ENCODE peak calls at places on chromosomes 13 and 19, in five cellular contexts. G is tibial nerve, E is psoas muscle, I is upper lobe of left lung, Y is IMR-90. R is an unnamed sample. For H3K9me3, the result is how much of the 10 kb centered on the place peaks cover.

GRCh38 chr19:54462072-54462712 is 1.4 kb downstream of the LENG9 start:
- DNase-seq in I (no peak), E (peak), G (no peak), Y (no peak), R (no peak)

GRCh38 chr13:102333320-102334181 is 68.3 kb downstream of the FGF14 start:
- DNase-seq in Y (no peak), I (no peak), G (no peak), E (no peak), R (no peak)

GRCh38 chr13:41622545-41623429 is 165.4 kb downstream of the RGCC start:
- DNase-seq in I (no peak), E (no peak), Y (peak), G (no peak), R (no peak)

GRCh38 chr19:12984143-12984627 is 11.1 kb upstream of the NFIX start:
- DNase-seq in E (no peak), I (no peak), G (no peak), Y (no peak), R (no peak)

GRCh38 chr19:56271096-56271495 is 1.5 kb upstream of the EDDM13 start:
- DNase-seq in I (no peak), Y (no peak), E (no peak), G (no peak), R (no peak)

GRCh38 chr19:18496167-18496979 is 25.5 kb downstream of the ELL start:
- DNase-seq in I (no peak), G (no peak), E (no peak), Y (peak), R (peak)

GRCh38 chr13:19153782-19154450 is 27.7 kb downstream of the TUBA3C start:
- DNase-seq in Y (no peak), G (no peak), E (no peak), I (peak), R (no peak)

GRCh38 chr19:55087542-55087935 is 11.9 kb downstream of the EPS8L1 start:
- DNase-seq in E (no peak), G (no peak), I (no peak), Y (peak), R (no peak)

GRCh38 chr13:75836441-75836840 is 200.3 kb downstream of the LMO7 start:
- DNase-seq in E (no peak), G (no peak), Y (no peak), I (no peak), R (no peak)

GRCh38 chr13:44629465-44630183 is 53.5 kb upstream of the TSC22D1 start:
- DNase-seq in I (no peak), E (no peak), G (no peak), Y (peak), R (no peak)

GRCh38 chr13:94427313-94427712 is 52.2 kb downstream of the DCT start:
- DNase-seq in G (no peak), E (no peak), I (no peak), Y (no peak), R (no peak)

GRCh38 chr19:14015454-14016035 is 9.4 kb upstream of the RFX1 start:
- DNase-seq in G (no peak), E (no peak), I (no peak), Y (no peak), R (no peak)

GRCh38 chr13:105116966-105117365 is 1418.5 kb downstream of the EFNB2 start:
- DNase-seq in G (no peak), I (no peak), E (no peak), Y (no peak), R (no peak)

GRCh38 chr19:3161453-3161852 is 17.1 kb upstream of the S1PR4 start:
- DNase-seq in G (no peak), Y (peak), I (no peak), E (no peak), R (no peak)

GRCh38 chr13:94470126-94470525 is 9.4 kb downstream of the DCT start:
- DNase-seq in I (no peak), Y (no peak), E (no peak), G (no peak), R (no peak)

GRCh38 chr13:76647550-76647949 is 238.7 kb downstream of the KCTD12 start:
- DNase-seq in Y (peak), G (no peak), E (no peak), I (no peak), R (no peak)

GRCh38 chr13:101576452-101576851 is 124.0 kb downstream of the ITGBL1 start:
- DNase-seq in Y (peak), I (no peak), G (no peak), E (no peak), R (no peak)

GRCh38 chr13:32645854-32646253 is 59.6 kb downstream of the PDS5B start:
- DNase-seq in I (no peak), E (no peak), G (no peak), Y (no peak), R (no peak)

GRCh38 chr13:101700598-101700997 is 248.1 kb downstream of the ITGBL1 start:
- DNase-seq in G (no peak), Y (no peak), E (no peak), I (no peak), R (no peak)

GRCh38 chr13:59178344-59178743 is 985.4 kb downstream of the DIAPH3 start:
- DNase-seq in Y (peak), I (no peak), E (no peak), G (no peak), R (no peak)

GRCh38 chr19:1417681-1418493 is 10.5 kb downstream of the DAZAP1 start:
- DNase-seq in I (peak), G (no peak), Y (no peak), E (no peak), R (no peak)

GRCh38 chr19:13938361-13939027 is at the start of gene PODNL1:
- DNase-seq in Y (peak), G (peak), E (no peak), I (peak), R (no peak)

GRCh38 chr19:29560313-29561075 is 34.7 kb downstream of the VSTM2B start:
- DNase-seq in I (no peak), G (no peak), Y (no peak), E (no peak), R (no peak)

GRCh38 chr13:110923777-110924638 is 9.1 kb upstream of the ANKRD10 start:
- DNase-seq in G (no peak), I (no peak), E (no peak), Y (no peak), R (no peak)

GRCh38 chr13:79194272-79194671 is 211.8 kb downstream of the RBM26 start:
- DNase-seq in E (no peak), Y (no peak), I (no peak), G (no peak), R (no peak)

DNA sequence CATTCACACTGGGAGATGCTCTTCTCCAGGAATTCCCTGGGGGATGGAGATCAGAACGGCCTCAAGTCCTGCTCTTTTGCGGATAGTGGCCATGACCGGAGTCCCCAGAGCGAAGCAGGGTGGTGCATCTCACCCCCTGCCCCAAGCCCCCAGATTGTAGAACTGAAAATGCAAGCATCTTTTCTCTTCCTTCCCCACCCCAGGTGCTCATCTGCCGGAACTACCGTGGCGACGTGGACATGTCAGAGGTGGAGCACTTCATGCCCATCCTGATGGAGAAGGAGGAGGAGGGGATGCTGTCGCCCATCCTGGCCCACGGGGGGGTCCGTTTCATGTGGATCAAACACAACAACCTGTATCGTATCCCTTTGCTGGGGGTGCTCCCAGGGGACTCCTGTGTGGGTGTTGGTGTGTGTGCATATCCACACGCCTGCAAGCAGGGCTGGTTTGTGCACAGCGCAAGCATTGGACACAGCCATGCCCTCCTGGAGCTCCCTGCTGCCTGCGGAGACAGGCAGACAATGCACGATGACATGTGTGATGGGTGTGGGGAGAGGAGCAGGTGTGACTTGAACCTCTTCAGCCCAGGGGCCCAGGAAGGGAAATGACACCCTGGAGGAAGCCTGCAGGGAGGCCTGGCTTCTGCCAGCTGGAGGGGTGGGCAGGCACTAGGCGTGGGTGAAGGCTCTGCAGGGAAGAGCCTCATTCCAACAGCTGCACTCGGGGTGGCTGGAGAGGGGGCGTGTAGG is 5.7 kb downstream of the AP1M1 start:
- DNase-seq in G (no peak), E (no peak), I (peak), Y (no peak), R (no peak)
- TF ChIP-seq CTCF in G (no peak), E (no peak), I (no peak), Y (no peak), R (no peak)

GRCh38 chr13:37407156-37407555 is 191.4 kb downstream of the POSTN start:
- DNase-seq in G (no peak), Y (peak), E (no peak), I (no peak), R (no peak)

GRCh38 chr13:37409756-37410155 is 188.8 kb downstream of the POSTN start:
- DNase-seq in E (no peak), I (no peak), Y (peak), G (no peak), R (no peak)

GRCh38 chr13:37406031-37406430 is 192.5 kb downstream of the POSTN start:
- DNase-seq in I (no peak), Y (no peak), G (no peak), E (no peak), R (no peak)

GRCh38 chr13:37403776-37404497 is 194.6 kb downstream of the POSTN start:
- DNase-seq in E (no peak), Y (peak), I (no peak), G (no peak), R (no peak)
- H3K27ac ChIP-seq in E (no peak), Y (peak), I (no peak), G (no peak), R (no peak)

DNA sequence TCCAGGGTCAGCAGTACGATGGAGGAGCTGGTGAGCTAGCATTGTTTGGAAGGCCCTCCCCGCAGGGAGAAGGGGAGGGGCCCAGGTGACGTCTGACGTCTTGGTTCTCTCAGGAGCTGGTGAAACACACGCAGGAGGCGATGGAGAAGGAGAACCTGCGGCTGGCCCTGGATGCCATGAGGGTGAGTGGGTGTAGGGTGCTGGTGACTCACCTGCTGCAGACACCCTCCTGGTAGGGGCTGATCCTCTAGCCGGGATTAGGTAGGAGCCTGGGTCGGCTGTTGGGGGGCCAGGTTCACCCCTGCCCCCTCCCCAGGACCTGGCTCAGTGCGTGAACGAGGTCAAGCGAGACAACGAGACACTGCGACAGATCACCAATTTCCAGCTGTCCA is 55.8 kb downstream of the VAV1 start:
- DNase-seq in Y (no peak), G (no peak), E (no peak), I (peak), R (no peak)
- H3K9me3 ChIP-seq in Y (under half), G (under half), E (under half), I (under half), R (under half)

DNA sequence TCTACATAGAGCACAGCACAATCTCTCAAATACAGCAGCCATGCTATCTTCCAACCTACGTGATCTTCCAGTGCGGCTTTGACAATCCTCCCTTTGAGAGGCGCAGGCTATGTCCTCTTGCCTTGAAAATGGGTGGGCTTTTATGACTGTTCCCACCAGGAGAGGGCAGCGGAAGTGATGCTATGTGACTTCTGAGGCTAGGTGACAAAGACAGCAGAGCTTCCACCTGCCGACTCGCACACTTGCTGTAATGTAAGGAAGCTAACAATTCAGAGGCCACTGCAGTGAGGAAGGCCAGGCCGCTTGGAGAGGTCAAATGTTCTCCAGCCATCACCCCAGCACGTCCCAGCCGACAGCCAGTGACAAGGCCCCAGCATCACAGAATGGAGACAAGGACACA is 65.8 kb downstream of the MRPL57 start:
- DNase-seq in G (no peak), I (no peak), E (no peak), Y (no peak), R (no peak)
- TF ChIP-seq CTCF in G (no peak), I (no peak), E (no peak), Y (no peak), R (no peak)

GRCh38 chr19:35048911-35049411 is 7.4 kb downstream of the HPN start:
- DNase-seq in E (peak), G (no peak), I (peak), Y (no peak), R (no peak)
- H3K27ac ChIP-seq in E (peak), G (no peak), I (no peak), Y (no peak), R (no peak)

GRCh38 chr19:50058425-50058824 is 32.6 kb downstream of the ZNF473 start:
- DNase-seq in E (no peak), I (no peak), Y (no peak), G (no peak), R (no peak)

GRCh38 chr19:50060107-50060506 is 34.3 kb downstream of the ZNF473 start:
- DNase-seq in Y (no peak), E (no peak), I (no peak), G (no peak), R (no peak)

GRCh38 chr19:50053119-50053518 is 27.3 kb downstream of the ZNF473 start:
- DNase-seq in G (no peak), I (no peak), E (no peak), Y (no peak), R (no peak)

GRCh38 chr19:50061650-50062049 is 35.8 kb downstream of the ZNF473 start:
- DNase-seq in Y (no peak), G (no peak), E (no peak), I (no peak), R (no peak)

GRCh38 chr19:50059045-50059444 is 33.2 kb downstream of the ZNF473 start:
- DNase-seq in Y (no peak), E (no peak), G (no peak), I (no peak), R (no peak)
- H3K9me3 ChIP-seq in Y (under half), E (under half), G (half or more), I (under half), R (under half)

GRCh38 chr19:35740423-35741215 is 1.6 kb downstream of the IGFLR1 start:
- DNase-seq in I (peak), E (peak), G (peak), Y (peak), R (peak)
- TF ChIP-seq CTCF in I (peak), E (no peak), G (no peak), Y (peak), R (no peak)

GRCh38 chr19:4455742-4456565 is 1.6 kb downstream of the UBXN6 start:
- DNase-seq in Y (peak), G (peak), E (peak), I (no peak), R (no peak)
- H3K27ac ChIP-seq in Y (peak), G (peak), E (peak), I (peak), R (peak)

DNA sequence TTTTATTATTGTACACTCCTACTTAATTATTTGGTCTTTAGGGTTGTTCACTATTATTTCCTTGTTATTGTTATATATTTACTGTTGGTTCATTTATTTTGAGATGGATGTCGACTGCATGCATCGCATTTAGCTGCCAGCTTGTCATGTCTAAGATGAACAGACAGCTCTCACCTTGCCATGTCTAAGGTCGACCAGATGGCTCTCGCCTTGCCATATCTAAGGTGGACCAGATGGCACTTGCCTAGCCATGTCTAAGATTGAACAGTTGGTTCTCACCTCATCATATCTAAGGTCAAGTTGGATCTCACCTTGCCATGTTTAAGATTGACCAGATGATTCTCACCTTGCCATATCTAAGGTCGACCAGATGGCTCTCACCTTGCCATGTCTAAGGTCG is 1440.9 kb downstream of the UQCRFS1 start:
- DNase-seq in G (no peak), Y (no peak), I (no peak), E (no peak), R (no peak)
- H3K9me3 ChIP-seq in G (half or more), Y (under half), I (under half), E (under half), R (half or more)

R was measured in CD4-positive, alpha-beta T cell.